ENCODE peak calls at places on chromosome 14, in seven cellular contexts. One of them, this sample, is unnamed.

GRCh38 chr14:64891839-64892375 is 12.2 kb upstream of the SPTB start:
- DNase-seq in HCT116: peak; percentile 59
- DNase-seq in HFF-Myc: no peak
- DNase-seq in fibroblast of the aortic adventitia: peak; percentile 80
- DNase-seq in lower lobe of right lung: no peak
- DNase-seq in brain microvascular endothelial cell: peak; percentile 68
- DNase-seq in astrocyte of the spinal cord: peak; percentile 79
- DNase-seq in this sample: no peak

GRCh38 chr14:22472935-22473854 is 115.8 kb downstream of the DAD1 start:
- DNase-seq in HCT116: peak; percentile 34
- DNase-seq in HFF-Myc: no peak
- DNase-seq in fibroblast of the aortic adventitia: peak; percentile 63
- DNase-seq in lower lobe of right lung: no peak
- DNase-seq in brain microvascular endothelial cell: peak; percentile 54
- DNase-seq in astrocyte of the spinal cord: peak; percentile 69
- DNase-seq in this sample: no peak

GRCh38 chr14:34361504-34362011 is 100.5 kb downstream of the SPTSSA start:
- DNase-seq in HCT116: no peak
- DNase-seq in HFF-Myc: no peak
- DNase-seq in fibroblast of the aortic adventitia: peak; percentile 30
- DNase-seq in lower lobe of right lung: no peak
- DNase-seq in brain microvascular endothelial cell: no peak
- DNase-seq in astrocyte of the spinal cord: no peak
- DNase-seq in this sample: no peak

GRCh38 chr14:77310041-77310440 is 10.6 kb downstream of the POMT2 start:
- DNase-seq in HCT116: no peak
- DNase-seq in HFF-Myc: no peak
- DNase-seq in fibroblast of the aortic adventitia: peak; percentile 26
- DNase-seq in lower lobe of right lung: no peak
- DNase-seq in brain microvascular endothelial cell: no peak
- DNase-seq in astrocyte of the spinal cord: no peak
- DNase-seq in this sample: no peak

GRCh38 chr14:77467801-77468200 is 9.9 kb downstream of the AHSA1 start:
- DNase-seq in HCT116: no peak
- DNase-seq in HFF-Myc: no peak
- DNase-seq in fibroblast of the aortic adventitia: no peak
- DNase-seq in lower lobe of right lung: no peak
- DNase-seq in brain microvascular endothelial cell: no peak
- DNase-seq in astrocyte of the spinal cord: no peak
- DNase-seq in this sample: no peak

GRCh38 chr14:94460631-94461416 is 8.2 kb upstream of the SERPINA11 start:
- DNase-seq in HCT116: no peak
- DNase-seq in HFF-Myc: no peak
- DNase-seq in fibroblast of the aortic adventitia: no peak
- DNase-seq in lower lobe of right lung: no peak
- DNase-seq in brain microvascular endothelial cell: no peak
- DNase-seq in astrocyte of the spinal cord: no peak
- DNase-seq in this sample: no peak

GRCh38 chr14:105913861-105914260 is 387.5 kb downstream of the TMEM121 start:
- DNase-seq in HCT116: no peak
- DNase-seq in HFF-Myc: no peak
- DNase-seq in fibroblast of the aortic adventitia: no peak
- DNase-seq in lower lobe of right lung: peak; percentile 30
- DNase-seq in brain microvascular endothelial cell: no peak
- DNase-seq in astrocyte of the spinal cord: no peak
- DNase-seq in this sample: no peak

GRCh38 chr14:33959692-33960151 is 8.8 kb upstream of the EGLN3 start:
- DNase-seq in HCT116: no peak
- DNase-seq in HFF-Myc: no peak
- DNase-seq in fibroblast of the aortic adventitia: no peak
- DNase-seq in lower lobe of right lung: no peak
- DNase-seq in brain microvascular endothelial cell: no peak
- DNase-seq in astrocyte of the spinal cord: no peak
- DNase-seq in this sample: no peak

GRCh38 chr14:95493976-95494375 is 22.5 kb downstream of the SYNE3 start:
- DNase-seq in HCT116: no peak
- DNase-seq in HFF-Myc: no peak
- DNase-seq in fibroblast of the aortic adventitia: no peak
- DNase-seq in lower lobe of right lung: no peak
- DNase-seq in brain microvascular endothelial cell: no peak
- DNase-seq in astrocyte of the spinal cord: no peak
- DNase-seq in this sample: peak; percentile 12

GRCh38 chr14:30210630-30211029 is 283.0 kb upstream of the PRKD1 start:
- DNase-seq in HCT116: no peak
- DNase-seq in HFF-Myc: no peak
- DNase-seq in fibroblast of the aortic adventitia: peak; percentile 46
- DNase-seq in lower lobe of right lung: no peak
- DNase-seq in brain microvascular endothelial cell: no peak
- DNase-seq in astrocyte of the spinal cord: peak; percentile 34
- DNase-seq in this sample: no peak

GRCh38 chr14:94407906-94408305 is 19.5 kb upstream of the SERPINA1 start:
- DNase-seq in HCT116: no peak
- DNase-seq in HFF-Myc: no peak
- DNase-seq in fibroblast of the aortic adventitia: no peak
- DNase-seq in lower lobe of right lung: no peak
- DNase-seq in brain microvascular endothelial cell: no peak
- DNase-seq in astrocyte of the spinal cord: no peak
- DNase-seq in this sample: no peak

GRCh38 chr14:80269338-80269935 is 58.1 kb upstream of the DIO2 start:
- DNase-seq in HCT116: no peak
- DNase-seq in HFF-Myc: no peak
- DNase-seq in fibroblast of the aortic adventitia: peak; percentile 74
- DNase-seq in lower lobe of right lung: no peak
- DNase-seq in brain microvascular endothelial cell: peak; percentile 0
- DNase-seq in astrocyte of the spinal cord: peak; percentile 17
- DNase-seq in this sample: no peak

GRCh38 chr14:69848903-69849391 is 30.3 kb upstream of the SMOC1 start:
- DNase-seq in HCT116: no peak
- DNase-seq in HFF-Myc: no peak
- DNase-seq in fibroblast of the aortic adventitia: no peak
- DNase-seq in lower lobe of right lung: no peak
- DNase-seq in brain microvascular endothelial cell: no peak
- DNase-seq in astrocyte of the spinal cord: no peak
- DNase-seq in this sample: no peak

GRCh38 chr14:69038449-69039286 is 59.6 kb upstream of the ACTN1 start:
- DNase-seq in HCT116: no peak
- DNase-seq in HFF-Myc: peak; percentile 63
- DNase-seq in fibroblast of the aortic adventitia: peak; percentile 77
- DNase-seq in lower lobe of right lung: no peak
- DNase-seq in brain microvascular endothelial cell: peak; percentile 95
- DNase-seq in astrocyte of the spinal cord: peak; percentile 90
- DNase-seq in this sample: no peak

GRCh38 chr14:35050652-35051051 is 4.6 kb downstream of the FAM177A1 start:
- DNase-seq in HCT116: no peak
- DNase-seq in HFF-Myc: peak; percentile 20
- DNase-seq in fibroblast of the aortic adventitia: peak; percentile 79
- DNase-seq in lower lobe of right lung: no peak
- DNase-seq in brain microvascular endothelial cell: peak; percentile 60
- DNase-seq in astrocyte of the spinal cord: peak; percentile 49
- DNase-seq in this sample: no peak

GRCh38 chr14:53032161-53032803 is 81.4 kb upstream of the FERMT2 start:
- DNase-seq in HCT116: peak; percentile 40
- DNase-seq in HFF-Myc: peak; percentile 67
- DNase-seq in fibroblast of the aortic adventitia: peak; percentile 94
- DNase-seq in lower lobe of right lung: no peak
- DNase-seq in brain microvascular endothelial cell: peak; percentile 86
- DNase-seq in astrocyte of the spinal cord: peak; percentile 86
- DNase-seq in this sample: no peak

GRCh38 chr14:96888593-96888992 is 91.4 kb downstream of the VRK1 start:
- DNase-seq in HCT116: no peak
- DNase-seq in HFF-Myc: no peak
- DNase-seq in fibroblast of the aortic adventitia: no peak
- DNase-seq in lower lobe of right lung: no peak
- DNase-seq in brain microvascular endothelial cell: no peak
- DNase-seq in astrocyte of the spinal cord: peak; percentile 11
- DNase-seq in this sample: no peak

GRCh38 chr14:99381688-99382060 is 99.0 kb downstream of the SETD3 start:
- DNase-seq in HCT116: no peak
- DNase-seq in HFF-Myc: no peak
- DNase-seq in fibroblast of the aortic adventitia: no peak
- DNase-seq in lower lobe of right lung: no peak
- DNase-seq in brain microvascular endothelial cell: no peak
- DNase-seq in astrocyte of the spinal cord: no peak
- DNase-seq in this sample: no peak

DNA sequence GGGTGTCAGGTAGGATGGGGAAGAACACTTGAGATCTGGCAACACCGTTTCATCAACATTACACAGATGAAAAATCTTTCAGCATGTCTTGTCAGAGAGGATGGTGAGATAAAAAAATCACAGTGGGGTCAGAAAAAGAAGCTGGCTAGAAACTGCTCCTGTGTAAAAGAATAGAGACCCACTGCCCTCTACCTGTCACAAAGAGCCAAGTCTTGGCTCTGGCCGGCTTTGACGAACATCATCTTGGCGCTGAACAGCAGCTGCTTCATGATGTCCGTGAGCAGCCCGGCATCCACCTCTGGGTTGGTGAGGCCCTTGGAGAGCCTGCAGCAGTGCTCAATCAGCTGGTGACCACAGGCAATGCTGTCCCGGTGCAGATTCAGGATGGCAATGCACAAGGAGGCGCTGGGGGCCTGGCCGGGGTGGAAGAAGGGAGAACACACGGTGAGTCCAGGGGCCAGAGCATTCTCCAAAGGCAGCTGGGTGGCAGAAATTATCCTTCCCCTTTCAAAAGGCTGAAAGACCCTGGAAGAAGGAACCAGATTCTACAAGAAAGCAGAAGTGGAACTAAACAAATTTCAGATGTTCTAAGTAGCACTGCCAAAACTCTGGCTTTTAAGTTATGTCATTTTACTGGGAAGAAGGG is 50.2 kb downstream of the ZFYVE26 start:
- DNase-seq in HCT116: no peak
- DNase-seq in HFF-Myc: no peak
- DNase-seq in fibroblast of the aortic adventitia: no peak
- DNase-seq in lower lobe of right lung: peak; percentile 52
- DNase-seq in brain microvascular endothelial cell: no peak
- DNase-seq in astrocyte of the spinal cord: no peak
- DNase-seq in this sample: peak; percentile 53
- TF ChIP-seq CTCF in HCT116: no peak
- TF ChIP-seq CTCF in HFF-Myc: no peak
- TF ChIP-seq CTCF in fibroblast of the aortic adventitia: no peak
- TF ChIP-seq CTCF in lower lobe of right lung: no peak
- TF ChIP-seq CTCF in brain microvascular endothelial cell: no peak
- TF ChIP-seq CTCF in astrocyte of the spinal cord: no peak
- TF ChIP-seq CTCF in this sample: no peak

DNA sequence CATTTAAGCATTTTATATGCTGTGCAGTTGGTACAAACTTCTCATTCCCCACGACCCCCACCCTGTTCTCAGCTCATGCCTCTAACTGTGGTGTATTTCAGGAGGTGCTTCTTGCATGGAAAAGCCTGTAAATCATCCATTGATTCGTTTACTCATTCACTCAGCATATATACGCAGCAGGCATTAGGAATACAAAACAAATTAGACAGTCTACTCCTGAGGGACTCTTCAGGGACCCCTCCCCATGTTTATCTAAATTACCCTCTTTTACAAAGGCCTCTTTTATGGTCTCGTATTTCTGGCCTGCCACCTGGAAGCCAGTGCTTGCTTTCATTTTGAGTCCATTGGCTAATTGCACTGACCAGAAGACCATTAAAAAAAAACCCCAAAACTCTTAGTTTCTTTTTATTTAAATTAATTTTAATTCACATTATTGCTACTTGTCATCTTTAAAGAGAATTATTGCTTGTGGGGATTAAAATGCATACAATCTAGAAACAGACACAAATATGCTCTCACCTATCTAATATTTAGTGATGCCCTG is 134.4 kb downstream of the DACT1 start:
- DNase-seq in HCT116: no peak
- DNase-seq in HFF-Myc: no peak
- DNase-seq in fibroblast of the aortic adventitia: no peak
- DNase-seq in lower lobe of right lung: no peak
- DNase-seq in brain microvascular endothelial cell: no peak
- DNase-seq in astrocyte of the spinal cord: no peak
- DNase-seq in this sample: no peak
- TF ChIP-seq CTCF in HCT116: no peak
- TF ChIP-seq CTCF in HFF-Myc: no peak
- TF ChIP-seq CTCF in fibroblast of the aortic adventitia: no peak
- TF ChIP-seq CTCF in lower lobe of right lung: no peak
- TF ChIP-seq CTCF in brain microvascular endothelial cell: no peak
- TF ChIP-seq CTCF in astrocyte of the spinal cord: no peak
- TF ChIP-seq CTCF in this sample: no peak

GRCh38 chr14:38016497-38016896 is 191.2 kb upstream of the SSTR1 start:
- DNase-seq in HCT116: peak; percentile 2
- DNase-seq in HFF-Myc: no peak
- DNase-seq in fibroblast of the aortic adventitia: no peak
- DNase-seq in lower lobe of right lung: no peak
- DNase-seq in brain microvascular endothelial cell: no peak
- DNase-seq in astrocyte of the spinal cord: no peak
- DNase-seq in this sample: no peak
- TF ChIP-seq CTCF in HCT116: peak; percentile 53
- TF ChIP-seq CTCF in HFF-Myc: peak; percentile 62
- TF ChIP-seq CTCF in fibroblast of the aortic adventitia: no peak
- TF ChIP-seq CTCF in lower lobe of right lung: peak; percentile 9
- TF ChIP-seq CTCF in brain microvascular endothelial cell: peak; percentile 44
- TF ChIP-seq CTCF in astrocyte of the spinal cord: no peak
- TF ChIP-seq CTCF in this sample: no peak

GRCh38 chr14:32364941-32365340 is 35.8 kb downstream of the AKAP6 start:
- DNase-seq in HCT116: no peak
- DNase-seq in HFF-Myc: no peak
- DNase-seq in fibroblast of the aortic adventitia: no peak
- DNase-seq in lower lobe of right lung: no peak
- DNase-seq in brain microvascular endothelial cell: no peak
- DNase-seq in astrocyte of the spinal cord: no peak
- DNase-seq in this sample: no peak

GRCh38 chr14:32368107-32368506 is 39.0 kb downstream of the AKAP6 start:
- DNase-seq in HCT116: no peak
- DNase-seq in HFF-Myc: no peak
- DNase-seq in fibroblast of the aortic adventitia: no peak
- DNase-seq in lower lobe of right lung: no peak
- DNase-seq in brain microvascular endothelial cell: no peak
- DNase-seq in astrocyte of the spinal cord: no peak
- DNase-seq in this sample: no peak

GRCh38 chr14:32367501-32367900 is 38.4 kb downstream of the AKAP6 start:
- DNase-seq in HCT116: no peak
- DNase-seq in HFF-Myc: no peak
- DNase-seq in fibroblast of the aortic adventitia: peak; percentile 47
- DNase-seq in lower lobe of right lung: no peak
- DNase-seq in brain microvascular endothelial cell: no peak
- DNase-seq in astrocyte of the spinal cord: no peak
- DNase-seq in this sample: no peak

GRCh38 chr14:32366995-32367394 is 37.9 kb downstream of the AKAP6 start:
- DNase-seq in HCT116: no peak
- DNase-seq in HFF-Myc: no peak
- DNase-seq in fibroblast of the aortic adventitia: peak; percentile 61
- DNase-seq in lower lobe of right lung: no peak
- DNase-seq in brain microvascular endothelial cell: peak; percentile 14
- DNase-seq in astrocyte of the spinal cord: peak; percentile 72
- DNase-seq in this sample: no peak

GRCh38 chr14:32366256-32366655 is 37.2 kb downstream of the AKAP6 start:
- DNase-seq in HCT116: no peak
- DNase-seq in HFF-Myc: peak; percentile 30
- DNase-seq in fibroblast of the aortic adventitia: peak; percentile 67
- DNase-seq in lower lobe of right lung: no peak
- DNase-seq in brain microvascular endothelial cell: peak; percentile 69
- DNase-seq in astrocyte of the spinal cord: peak; percentile 86
- DNase-seq in this sample: no peak
- TF ChIP-seq CTCF in HCT116: no peak
- TF ChIP-seq CTCF in HFF-Myc: peak; percentile 31
- TF ChIP-seq CTCF in fibroblast of the aortic adventitia: peak; percentile 12
- TF ChIP-seq CTCF in lower lobe of right lung: no peak
- TF ChIP-seq CTCF in brain microvascular endothelial cell: peak; percentile 58
- TF ChIP-seq CTCF in astrocyte of the spinal cord: peak; percentile 48
- TF ChIP-seq CTCF in this sample: no peak

GRCh38 chr14:38616959-38617358 is 361.1 kb upstream of the CLEC14A start:
- DNase-seq in HCT116: no peak
- DNase-seq in HFF-Myc: no peak
- DNase-seq in fibroblast of the aortic adventitia: no peak
- DNase-seq in lower lobe of right lung: peak; percentile 60
- DNase-seq in brain microvascular endothelial cell: no peak
- DNase-seq in astrocyte of the spinal cord: no peak
- DNase-seq in this sample: no peak
- TF ChIP-seq CTCF in HCT116: no peak
- TF ChIP-seq CTCF in HFF-Myc: no peak
- TF ChIP-seq CTCF in fibroblast of the aortic adventitia: no peak
- TF ChIP-seq CTCF in lower lobe of right lung: no peak
- TF ChIP-seq CTCF in brain microvascular endothelial cell: no peak
- TF ChIP-seq CTCF in astrocyte of the spinal cord: no peak
- TF ChIP-seq CTCF in this sample: no peak